ENCODE peak calls at places on chromosomes 13 and 19, in ten cellular contexts. N is upper lobe of right lung; V is sigmoid colon; K is pancreas; R is esophagus muscularis mucosa; G is IMR-90; M is SK-N-SH; F is ascending aorta; L is left ventricle myocardium inferior; T is CD8-positive, alpha-beta T cell. I is an unnamed sample.

GRCh38 chr13:30429721-30430694 is 7.7 kb downstream of the UBE2L5 start:
- DNase-seq in K (no peak), V (no peak), G (peak; percentile 95), T (no peak), N (no peak), M (no peak), L (no peak), F (no peak), R (no peak), I (no peak)

GRCh38 chr13:27293051-27293691 is 22.5 kb downstream of the RASL11A start:
- DNase-seq in M (no peak), T (no peak), G (no peak), L (no peak), N (no peak), R (no peak), K (no peak), V (no peak), F (no peak), I (no peak)

GRCh38 chr19:3459322-3459881 is 20.9 kb downstream of the SMIM24 start:
- DNase-seq in M (peak; percentile 95), N (peak; percentile 83), R (peak; percentile 97), L (peak; percentile 91), G (peak; percentile 94), K (peak; percentile 78), F (peak; percentile 80), T (no peak), V (peak; percentile 95), I (no peak)

GRCh38 chr19:50147462-50148423 is 15.3 kb downstream of the IZUMO2 start:
- DNase-seq in T (peak; percentile 70), F (peak; percentile 61), M (peak; percentile 80), L (peak; percentile 92), G (peak; percentile 92), R (peak; percentile 96), N (peak; percentile 93), K (peak; percentile 84), V (peak; percentile 93), I (peak; percentile 90)

GRCh38 chr19:11806354-11807098 is 7.5 kb upstream of the ZNF440 start:
- DNase-seq in G (no peak), V (no peak), L (no peak), N (no peak), K (no peak), R (no peak), M (no peak), F (no peak), T (no peak), I (no peak)

GRCh38 chr19:38667552-38668205 is 20.2 kb downstream of the ACTN4 start:
- DNase-seq in L (no peak), V (no peak), N (no peak), K (no peak), F (no peak), G (peak; percentile 95), T (no peak), M (no peak), R (no peak), I (no peak)

GRCh38 chr13:87677043-87677333 is 5.8 kb downstream of the SLITRK5 start:
- DNase-seq in G (no peak), K (no peak), V (no peak), N (no peak), F (no peak), M (no peak), R (no peak), T (no peak), L (no peak), I (no peak)

GRCh38 chr13:60707878-60708277 is 310.9 kb downstream of the TDRD3 start:
- DNase-seq in V (no peak), R (no peak), M (no peak), L (no peak), N (no peak), T (no peak), F (no peak), K (no peak), G (no peak), I (no peak)

GRCh38 chr13:43196171-43196611 is 172.8 kb downstream of the DNAJC15 start:
- DNase-seq in K (no peak), L (peak; percentile 41), R (no peak), G (peak; percentile 8), T (no peak), V (peak; percentile 68), N (no peak), F (no peak), M (peak; percentile 70), I (no peak)

GRCh38 chr19:2678043-2678671 is 24.3 kb downstream of the GNG7 start:
- DNase-seq in V (no peak), R (no peak), K (no peak), L (no peak), T (no peak), M (no peak), G (no peak), F (no peak), N (no peak), I (no peak)

GRCh38 chr19:29084266-29084665 is 128.7 kb downstream of the UQCRFS1 start:
- DNase-seq in R (no peak), N (no peak), T (no peak), M (peak; percentile 49), V (no peak), L (no peak), G (no peak), K (no peak), F (no peak), I (no peak)

GRCh38 chr13:83515267-83515666 is 367.0 kb downstream of the SLITRK1 start:
- DNase-seq in R (no peak), N (no peak), F (no peak), M (no peak), K (no peak), V (no peak), G (peak; percentile 22), T (no peak), L (no peak), I (no peak)

DNA sequence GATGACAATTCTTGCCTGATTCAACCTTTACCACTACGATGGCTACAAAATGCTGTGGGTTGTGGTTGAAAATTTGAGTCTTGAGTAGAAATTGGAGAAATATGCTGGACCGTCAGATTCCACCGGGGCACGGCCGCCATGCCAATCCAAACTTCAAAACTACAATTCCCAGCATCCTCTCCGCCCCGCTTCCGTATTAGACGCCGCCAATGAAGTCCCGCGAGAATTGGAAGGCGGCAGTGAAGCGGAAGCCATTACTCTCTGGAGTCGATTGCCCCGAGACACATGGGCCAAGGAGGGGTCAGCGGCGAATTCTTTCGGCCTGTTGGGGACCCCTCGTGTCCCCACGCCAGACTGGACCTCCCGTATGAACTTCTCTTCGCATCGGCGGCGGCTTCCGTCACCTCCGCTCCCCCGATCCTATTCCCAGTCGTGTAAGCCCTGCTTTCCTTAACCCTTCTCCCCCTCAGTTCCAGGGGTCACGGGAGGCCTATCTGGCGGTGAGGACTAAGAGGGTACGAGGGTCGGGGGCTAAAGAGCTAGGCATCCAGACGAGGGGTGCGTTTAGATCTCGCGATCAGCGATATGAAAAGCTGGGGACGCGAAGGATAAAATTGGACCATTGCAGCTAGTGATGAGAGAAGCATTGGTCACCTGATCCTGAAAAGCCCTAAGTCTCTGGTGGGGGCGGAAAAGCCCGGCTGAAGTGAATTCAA is at the start of gene ZNF317:
- DNase-seq in T (peak; percentile 89), R (peak; percentile 96), G (peak; percentile 88), N (peak; percentile 93), K (peak; percentile 89), M (peak; percentile 83), L (peak; percentile 90), F (peak; percentile 87), V (peak; percentile 96), I (peak; percentile 95)
- H3K4me3 ChIP-seq in T (peak within 1 kb of the TSS; percentile 93), R (peak within 1 kb of the TSS; percentile 88), G (peak within 1 kb of the TSS; percentile 88), N (peak within 1 kb of the TSS; percentile 92), K (peak within 1 kb of the TSS; percentile 86), M (peak within 1 kb of the TSS; percentile 84), L (peak within 1 kb of the TSS; percentile 88), F (peak within 1 kb of the TSS; percentile 70), V (peak within 1 kb of the TSS; percentile 74), I (peak within 1 kb of the TSS; percentile 94)

GRCh38 chr13:114266241-114266640 is 15.2 kb upstream of the UPF3A start:
- DNase-seq in V (no peak), R (no peak), G (no peak), K (no peak), T (no peak), N (no peak), L (no peak), M (no peak), F (no peak), I (no peak)

GRCh38 chr13:114268344-114269280 is 12.8 kb upstream of the UPF3A start:
- DNase-seq in F (no peak), V (no peak), M (no peak), L (no peak), R (no peak), K (no peak), T (no peak), G (no peak), N (no peak), I (no peak)

GRCh38 chr13:114272977-114273376 is 8.4 kb upstream of the UPF3A start:
- DNase-seq in V (no peak), R (no peak), N (no peak), F (no peak), K (no peak), M (no peak), L (no peak), T (no peak), G (no peak), I (no peak)

GRCh38 chr13:114264886-114265611 is 16.4 kb upstream of the UPF3A start:
- DNase-seq in L (no peak), M (no peak), V (no peak), R (no peak), T (no peak), N (no peak), F (no peak), K (no peak), G (peak; percentile 79), I (no peak)

DNA sequence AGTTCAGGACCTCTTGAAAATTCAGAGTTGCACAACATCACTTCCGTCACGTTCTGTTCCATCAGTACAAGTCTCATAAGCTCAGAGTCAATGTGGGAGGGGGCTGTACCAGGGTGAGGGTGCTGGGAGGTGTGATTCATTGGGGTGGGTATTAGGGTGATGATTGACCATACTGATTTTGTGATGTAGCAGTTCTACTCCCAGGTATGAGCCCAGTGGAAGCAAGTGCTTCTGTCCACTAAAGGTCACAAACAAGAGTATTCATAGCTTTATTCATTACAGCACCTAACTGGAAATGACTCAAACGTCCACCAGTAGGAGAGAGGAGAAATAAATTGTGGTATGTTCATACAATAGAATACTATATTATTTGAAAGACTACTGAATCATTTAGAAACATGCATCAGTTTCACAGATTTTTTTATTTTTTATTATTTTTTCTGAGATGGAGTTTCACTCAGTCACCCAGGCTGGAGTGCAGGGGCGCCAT is 12.1 kb upstream of the UPF3A start:
- DNase-seq in R (no peak), K (no peak), T (no peak), M (no peak), V (no peak), L (no peak), N (no peak), F (no peak), G (no peak), I (no peak)
- H3K27ac ChIP-seq in R (no peak overlapping the region), K (no peak overlapping the region), T (no peak overlapping the region), M (no peak overlapping the region), V (no peak overlapping the region), L (no peak overlapping the region), N (no peak overlapping the region), F (no peak overlapping the region), G (no peak overlapping the region), I (no peak overlapping the region)

GRCh38 chr13:65926750-65927171 is 1303.4 kb downstream of the PCDH9 start:
- DNase-seq in V (no peak), N (peak; percentile 63), G (no peak), L (peak; percentile 38), F (no peak), K (peak; percentile 13), M (no peak), T (no peak), R (no peak), I (no peak)
- H3K4me3 ChIP-seq in V (no peak overlapping the region), N (no peak overlapping the region), G (no peak overlapping the region), L (peak overlapping the region; percentile 18), F (no peak overlapping the region), K (peak overlapping the region; percentile 3), M (no peak overlapping the region), T (no peak overlapping the region), R (no peak overlapping the region), I (no peak overlapping the region)

GRCh38 chr19:42421591-42422031 is 5.6 kb downstream of the LIPE start:
- DNase-seq in F (no peak), G (no peak), L (no peak), R (no peak), V (peak; percentile 62), N (no peak), K (peak; percentile 54), T (no peak), M (no peak), I (peak; percentile 58)
- H3K27ac ChIP-seq in F (no peak overlapping the region), G (no peak overlapping the region), L (peak overlapping the region; percentile 90), R (peak overlapping the region; percentile 81), V (peak overlapping the region; percentile 18), N (no peak overlapping the region), K (peak overlapping the region; percentile 70), T (no peak overlapping the region), M (no peak overlapping the region), I (peak overlapping the region; percentile 77)